ENCODE peak calls at places on chromosome 21, in four cellular contexts. One of them, this sample, is unnamed.

GRCh38 chr21:15895142-15896106 is 165.6 kb downstream of the USP25 start:
- DNase-seq in uterus: no peak
- DNase-seq in CD4-positive, alpha-beta T cell: no peak
- DNase-seq in ovary: no peak
- DNase-seq in this sample: no peak

GRCh38 chr21:33132054-33132453 is 62.1 kb downstream of the OLIG1 start:
- DNase-seq in CD4-positive, alpha-beta T cell: no peak
- DNase-seq in uterus: no peak
- DNase-seq in ovary: no peak
- DNase-seq in this sample: no peak

GRCh38 chr21:15667010-15667409 is 62.8 kb upstream of the USP25 start:
- DNase-seq in uterus: no peak
- DNase-seq in CD4-positive, alpha-beta T cell: no peak
- DNase-seq in ovary: no peak
- DNase-seq in this sample: no peak

GRCh38 chr21:29470397-29470796 is 171.7 kb downstream of the BACH1 start:
- DNase-seq in CD4-positive, alpha-beta T cell: no peak
- DNase-seq in ovary: no peak
- DNase-seq in uterus: no peak
- DNase-seq in this sample: no peak

GRCh38 chr21:17613242-17613676 is 558 bp upstream of the BTG3 start:
- DNase-seq in uterus: peak
- DNase-seq in CD4-positive, alpha-beta T cell: peak
- DNase-seq in ovary: peak
- DNase-seq in this sample: no peak

GRCh38 chr21:46229133-46229922 is 754 bp upstream of the LSS start:
- DNase-seq in CD4-positive, alpha-beta T cell: no peak
- DNase-seq in ovary: peak
- DNase-seq in uterus: peak
- DNase-seq in this sample: peak

GRCh38 chr21:31530918-31531705 is 128.4 kb upstream of the SOD1 start:
- DNase-seq in ovary: no peak
- DNase-seq in CD4-positive, alpha-beta T cell: no peak
- DNase-seq in uterus: no peak
- DNase-seq in this sample: no peak

GRCh38 chr21:43697758-43698643 is 20.9 kb upstream of the PDXK start:
- DNase-seq in CD4-positive, alpha-beta T cell: no peak
- DNase-seq in uterus: no peak
- DNase-seq in ovary: no peak
- DNase-seq in this sample: no peak

GRCh38 chr21:45889115-45889708 is 92.4 kb upstream of the COL6A1 start:
- DNase-seq in ovary: no peak
- DNase-seq in uterus: no peak
- DNase-seq in CD4-positive, alpha-beta T cell: no peak
- DNase-seq in this sample: no peak

GRCh38 chr21:31283025-31283424 is 61.0 kb downstream of the TIAM1 start:
- DNase-seq in uterus: no peak
- DNase-seq in ovary: no peak
- DNase-seq in CD4-positive, alpha-beta T cell: no peak
- DNase-seq in this sample: no peak

GRCh38 chr21:32378956-32379355 is 13.9 kb downstream of the URB1 start:
- DNase-seq in ovary: no peak
- DNase-seq in uterus: peak
- DNase-seq in CD4-positive, alpha-beta T cell: no peak
- DNase-seq in this sample: no peak

GRCh38 chr21:43268804-43269186 is 100.0 kb downstream of the CRYAA start:
- DNase-seq in ovary: no peak
- DNase-seq in uterus: no peak
- DNase-seq in CD4-positive, alpha-beta T cell: no peak
- DNase-seq in this sample: no peak

GRCh38 chr21:16195476-16195875 is 465.7 kb downstream of the USP25 start:
- DNase-seq in uterus: no peak
- DNase-seq in ovary: no peak
- DNase-seq in CD4-positive, alpha-beta T cell: no peak
- DNase-seq in this sample: no peak

GRCh38 chr21:25657140-25657539 is 18.1 kb downstream of the JAM2 start:
- DNase-seq in uterus: no peak
- DNase-seq in CD4-positive, alpha-beta T cell: no peak
- DNase-seq in ovary: no peak
- DNase-seq in this sample: no peak

GRCh38 chr21:28256420-28256831 is 736.3 kb downstream of the LTN1 start:
- DNase-seq in ovary: no peak
- DNase-seq in CD4-positive, alpha-beta T cell: no peak
- DNase-seq in uterus: no peak
- DNase-seq in this sample: no peak

GRCh38 chr21:31293986-31294385 is 50.1 kb downstream of the TIAM1 start:
- DNase-seq in CD4-positive, alpha-beta T cell: no peak
- DNase-seq in ovary: no peak
- DNase-seq in uterus: no peak
- DNase-seq in this sample: no peak

GRCh38 chr21:46092026-46092764 is 5.7 kb upstream of the COL6A2 start:
- DNase-seq in uterus: peak
- DNase-seq in ovary: peak
- DNase-seq in CD4-positive, alpha-beta T cell: no peak
- DNase-seq in this sample: no peak

GRCh38 chr21:29175408-29176147 is 45.1 kb downstream of the MAP3K7CL start:
- DNase-seq in CD4-positive, alpha-beta T cell: no peak
- DNase-seq in uterus: no peak
- DNase-seq in ovary: no peak
- DNase-seq in this sample: no peak

GRCh38 chr21:16536661-16537359 is 807.0 kb downstream of the USP25 start:
- DNase-seq in ovary: no peak
- DNase-seq in uterus: no peak
- DNase-seq in CD4-positive, alpha-beta T cell: no peak
- DNase-seq in this sample: no peak

GRCh38 chr21:18499761-18500376 is 96.3 kb upstream of the TMPRSS15 start:
- DNase-seq in CD4-positive, alpha-beta T cell: no peak
- DNase-seq in ovary: no peak
- DNase-seq in uterus: no peak
- DNase-seq in this sample: peak

GRCh38 chr21:31752967-31753366 is 21.0 kb upstream of the SCAF4 start:
- DNase-seq in ovary: no peak
- DNase-seq in uterus: no peak
- DNase-seq in CD4-positive, alpha-beta T cell: no peak
- DNase-seq in this sample: no peak

GRCh38 chr21:17775431-17776126 is 43.6 kb downstream of the C21orf91 start:
- DNase-seq in CD4-positive, alpha-beta T cell: peak
- DNase-seq in ovary: no peak
- DNase-seq in uterus: no peak
- DNase-seq in this sample: no peak

GRCh38 chr21:15252437-15252836 is 187.6 kb upstream of the NRIP1 start:
- DNase-seq in CD4-positive, alpha-beta T cell: no peak
- DNase-seq in ovary: no peak
- DNase-seq in uterus: no peak
- DNase-seq in this sample: peak

GRCh38 chr21:46448108-46448507 is 10.6 kb upstream of the DIP2A start:
- DNase-seq in uterus: no peak
- DNase-seq in CD4-positive, alpha-beta T cell: no peak
- DNase-seq in ovary: no peak
- DNase-seq in this sample: no peak

GRCh38 chr21:21860888-21861287 is 862.7 kb downstream of the NCAM2 start:
- DNase-seq in CD4-positive, alpha-beta T cell: no peak
- DNase-seq in ovary: no peak
- DNase-seq in uterus: no peak
- DNase-seq in this sample: no peak

GRCh38 chr21:43835061-43835460 is 30.0 kb upstream of the AGPAT3 start:
- DNase-seq in ovary: no peak
- DNase-seq in uterus: no peak
- DNase-seq in CD4-positive, alpha-beta T cell: no peak
- DNase-seq in this sample: no peak

GRCh38 chr21:43361127-43361492 is 65.8 kb downstream of the SIK1 start:
- DNase-seq in CD4-positive, alpha-beta T cell: no peak
- DNase-seq in uterus: no peak
- DNase-seq in ovary: no peak
- DNase-seq in this sample: no peak

DNA sequence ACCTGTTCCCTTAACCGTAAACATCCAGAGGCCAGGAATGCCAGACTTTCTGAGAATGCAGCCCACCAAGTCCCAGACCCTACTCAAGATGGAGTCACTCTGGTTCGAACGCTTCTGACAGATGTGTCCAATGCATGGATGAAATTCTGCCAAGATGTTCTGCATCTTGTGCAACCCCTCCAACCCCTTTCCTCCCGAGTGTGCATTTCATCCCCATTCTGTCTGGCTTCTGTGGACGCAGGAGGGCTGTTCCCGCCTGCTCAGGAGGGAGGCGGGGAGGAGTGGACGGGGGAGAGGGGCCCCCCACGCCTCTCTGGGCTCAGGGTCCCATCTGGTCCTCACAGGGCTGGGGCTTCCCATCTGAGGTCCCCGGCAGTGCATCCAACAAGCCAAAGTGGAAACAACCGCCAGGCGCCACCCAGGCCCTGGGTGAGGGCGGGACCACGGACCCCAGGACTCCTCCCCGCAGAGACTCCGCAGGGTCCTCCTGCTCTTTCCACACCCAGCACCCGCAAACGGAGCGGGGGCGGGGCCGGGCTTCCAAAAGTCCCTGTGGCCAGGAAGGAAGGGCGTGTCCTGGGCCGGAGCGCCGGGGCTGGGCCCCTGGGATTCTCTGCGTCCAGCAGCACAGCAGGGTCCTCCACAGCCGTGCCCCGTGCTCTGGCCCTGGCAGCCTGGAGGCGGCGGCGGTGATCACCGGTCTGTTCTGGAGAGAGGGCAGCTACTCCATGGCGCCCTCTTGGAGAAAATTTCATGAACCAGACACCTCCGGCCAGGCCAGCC is 27.7 kb upstream of the SUMO3 start:
- DNase-seq in ovary: no peak
- DNase-seq in CD4-positive, alpha-beta T cell: peak
- DNase-seq in uterus: peak
- DNase-seq in this sample: peak
- TF ChIP-seq CTCF in ovary: no peak
- TF ChIP-seq CTCF in CD4-positive, alpha-beta T cell: peak
- TF ChIP-seq CTCF in uterus: no peak
- TF ChIP-seq CTCF in this sample: no peak

GRCh38 chr21:39085843-39086415 is 97.3 kb downstream of the PSMG1 start:
- DNase-seq in CD4-positive, alpha-beta T cell: no peak
- DNase-seq in ovary: no peak
- DNase-seq in uterus: no peak
- DNase-seq in this sample: no peak

GRCh38 chr21:39086547-39086946 is 96.7 kb downstream of the PSMG1 start:
- DNase-seq in ovary: no peak
- DNase-seq in uterus: no peak
- DNase-seq in CD4-positive, alpha-beta T cell: no peak
- DNase-seq in this sample: no peak

GRCh38 chr21:39087238-39087975 is 95.8 kb downstream of the PSMG1 start:
- DNase-seq in ovary: no peak
- DNase-seq in uterus: no peak
- DNase-seq in CD4-positive, alpha-beta T cell: no peak
- DNase-seq in this sample: no peak

GRCh38 chr21:39087976-39088370 is 95.3 kb downstream of the PSMG1 start:
- DNase-seq in uterus: no peak
- DNase-seq in ovary: no peak
- DNase-seq in CD4-positive, alpha-beta T cell: no peak
- DNase-seq in this sample: no peak

DNA sequence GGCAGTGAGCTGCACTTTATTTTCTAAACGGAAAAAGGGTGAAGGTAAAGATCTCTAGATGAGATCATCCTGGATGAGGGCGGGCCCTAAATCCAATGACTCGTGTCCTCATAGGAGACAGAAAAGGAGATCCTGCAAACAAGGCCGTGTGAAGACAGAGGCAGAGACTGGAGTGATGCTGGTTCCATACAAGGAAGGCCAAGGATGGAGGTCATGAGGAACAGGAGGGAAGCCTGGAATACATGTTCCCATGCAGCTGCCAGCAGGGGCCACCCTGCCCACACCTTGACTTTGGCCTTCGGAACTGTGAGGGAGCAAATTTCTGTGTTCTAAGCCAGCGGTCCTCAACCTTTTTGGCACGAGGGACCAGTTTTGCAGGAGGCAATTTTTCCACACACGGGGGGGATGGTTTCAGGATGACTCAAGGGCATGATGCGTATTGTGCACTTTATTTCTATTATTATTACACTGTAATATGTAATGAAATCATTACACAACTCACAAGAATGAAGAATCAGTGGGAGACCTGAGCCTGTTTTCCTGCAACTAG is 94.3 kb downstream of the PSMG1 start:
- DNase-seq in uterus: peak
- DNase-seq in CD4-positive, alpha-beta T cell: no peak
- DNase-seq in ovary: no peak
- DNase-seq in this sample: no peak
- TF ChIP-seq CTCF in uterus: no peak
- TF ChIP-seq CTCF in CD4-positive, alpha-beta T cell: no peak
- TF ChIP-seq CTCF in ovary: no peak
- TF ChIP-seq CTCF in this sample: no peak

GRCh38 chr21:34890724-34891609 is 158.1 kb downstream of the RUNX1 start:
- DNase-seq in CD4-positive, alpha-beta T cell: peak
- DNase-seq in ovary: peak
- DNase-seq in uterus: no peak
- DNase-seq in this sample: no peak
- TF ChIP-seq CTCF in CD4-positive, alpha-beta T cell: no peak
- TF ChIP-seq CTCF in ovary: no peak
- TF ChIP-seq CTCF in uterus: no peak
- TF ChIP-seq CTCF in this sample: no peak

GRCh38 chr21:36988536-36988935 is 18.0 kb upstream of the RIPPLY3 start:
- DNase-seq in uterus: no peak
- DNase-seq in ovary: no peak
- DNase-seq in CD4-positive, alpha-beta T cell: no peak
- DNase-seq in this sample: no peak

GRCh38 chr21:36990508-36991205 is 15.8 kb upstream of the RIPPLY3 start:
- DNase-seq in ovary: no peak
- DNase-seq in uterus: no peak
- DNase-seq in CD4-positive, alpha-beta T cell: no peak
- DNase-seq in this sample: no peak

GRCh38 chr21:36992671-36993070 is 13.8 kb upstream of the RIPPLY3 start:
- DNase-seq in uterus: no peak
- DNase-seq in CD4-positive, alpha-beta T cell: no peak
- DNase-seq in ovary: peak
- DNase-seq in this sample: no peak

GRCh38 chr21:36987845-36988244 is 18.7 kb upstream of the RIPPLY3 start:
- DNase-seq in uterus: no peak
- DNase-seq in ovary: no peak
- DNase-seq in CD4-positive, alpha-beta T cell: no peak
- DNase-seq in this sample: no peak

DNA sequence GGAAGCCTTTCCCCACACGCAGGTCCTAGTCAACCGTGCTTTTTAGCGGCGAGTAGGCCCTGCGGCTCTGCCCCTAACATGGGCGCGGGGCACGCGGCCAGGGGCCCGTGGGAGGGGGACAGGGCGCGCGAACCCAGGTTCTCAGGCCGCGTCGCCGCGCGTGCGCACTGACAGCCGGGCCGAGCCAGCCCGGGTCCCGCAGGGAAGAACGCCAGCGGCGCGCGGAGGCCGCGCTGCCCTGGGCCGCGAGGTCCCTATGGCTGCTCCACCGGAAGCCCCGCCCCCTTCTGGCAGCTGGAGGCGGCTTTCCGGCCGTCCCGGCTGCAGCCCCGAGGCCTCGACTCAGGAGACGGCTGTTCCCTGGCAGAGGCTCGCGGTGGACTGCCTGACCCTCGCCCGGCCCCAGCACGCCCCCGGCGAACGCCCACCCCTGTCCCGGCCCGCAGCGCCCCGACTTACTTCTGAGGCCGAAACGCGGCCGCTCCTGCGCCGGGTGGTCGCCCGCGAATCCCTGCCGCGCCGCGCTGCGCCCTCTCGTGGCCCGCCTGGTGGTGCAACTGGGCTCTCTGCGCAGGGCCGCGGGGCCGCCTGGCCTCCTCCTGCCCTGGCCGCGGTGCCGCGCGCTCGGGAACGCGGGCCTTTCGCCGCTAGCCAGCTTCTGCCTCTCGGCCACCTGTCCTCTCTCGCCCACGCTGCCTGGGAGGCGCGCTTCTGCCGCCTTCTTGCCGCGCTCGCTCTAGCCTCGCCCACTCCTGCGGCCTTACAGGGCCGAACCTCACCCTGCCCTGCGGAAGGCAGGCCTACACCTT is 16.6 kb upstream of the RIPPLY3 start:
- DNase-seq in CD4-positive, alpha-beta T cell: peak
- DNase-seq in uterus: peak
- DNase-seq in ovary: peak
- DNase-seq in this sample: peak
- TF ChIP-seq CTCF in CD4-positive, alpha-beta T cell: peak
- TF ChIP-seq CTCF in uterus: peak
- TF ChIP-seq CTCF in ovary: peak
- TF ChIP-seq CTCF in this sample: peak